ENCODE peak calls at places on chromosome X, in eight cellular contexts. Q is neural progenitor cell, E is A549, M is pancreas, T is mammary epithelial cell, N is psoas muscle, I is gastrocnemius medialis, V is kidney. G is an unnamed sample. For H3K4me1, the result is how much of the 10 kb centered on the place peaks cover.

GRCh38 chrX:140123446-140123845 is 158.1 kb upstream of the CXorf66 start:
- DNase-seq in Q (peak), E (no peak), M (no peak), T (peak), N (no peak), I (no peak), V (no peak), G (no peak)

GRCh38 chrX:110286126-110286525 is 31.8 kb downstream of the AMMECR1 start:
- DNase-seq in Q (no peak), E (peak), M (no peak), T (peak), N (no peak), I (no peak), V (no peak), G (no peak)

GRCh38 chrX:54798137-54798536 is at the start of gene ITIH6:
- DNase-seq in Q (no peak), E (no peak), M (no peak), T (no peak), N (no peak), I (no peak), V (no peak), G (no peak)

GRCh38 chrX:122783918-122784317 is 400.2 kb upstream of the GRIA3 start:
- DNase-seq in Q (no peak), E (no peak), M (no peak), T (no peak), N (no peak), I (no peak), V (no peak), G (no peak)

GRCh38 chrX:111270339-111270738 is at the start of gene CAPN6:
- DNase-seq in Q (peak), E (no peak), M (peak), T (peak), N (peak), I (no peak), V (peak), G (no peak)

GRCh38 chrX:48945517-48946348 is 11.7 kb downstream of the OTUD5 start:
- DNase-seq in Q (peak), E (peak), M (peak), T (peak), N (peak), I (no peak), V (peak), G (peak)

GRCh38 chrX:9610774-9611392 is 146.0 kb downstream of the TBL1X start:
- DNase-seq in Q (no peak), E (no peak), M (no peak), T (no peak), N (no peak), I (no peak), V (no peak), G (no peak)

GRCh38 chrX:105874790-105875189 is 52.5 kb downstream of the NRK start:
- DNase-seq in Q (no peak), E (no peak), M (no peak), T (no peak), N (no peak), I (no peak), V (no peak), G (no peak)

GRCh38 chrX:140157611-140158010 is 192.3 kb upstream of the CXorf66 start:
- DNase-seq in Q (peak), E (no peak), M (no peak), T (peak), N (no peak), I (no peak), V (no peak), G (no peak)

GRCh38 chrX:150200820-150201287 is 162.3 kb upstream of the MAMLD1 start:
- DNase-seq in Q (no peak), E (peak), M (peak), T (peak), N (peak), I (peak), V (peak), G (peak)

GRCh38 chrX:15497865-15498264 is 2.7 kb upstream of the BMX start:
- DNase-seq in Q (peak), E (peak), M (peak), T (peak), N (no peak), I (no peak), V (no peak), G (peak)

GRCh38 chrX:25755179-25755578 is 383.0 kb upstream of the MAGEB18 start:
- DNase-seq in Q (no peak), E (no peak), M (no peak), T (no peak), N (no peak), I (no peak), V (no peak), G (no peak)

GRCh38 chrX:31508338-31508737 is 436.5 kb upstream of the FTHL17 start:
- DNase-seq in Q (no peak), E (no peak), M (peak), T (peak), N (no peak), I (no peak), V (no peak), G (no peak)

GRCh38 chrX:110219920-110220319 is 98.0 kb downstream of the AMMECR1 start:
- DNase-seq in Q (no peak), E (no peak), M (no peak), T (peak), N (no peak), I (no peak), V (no peak), G (no peak)

GRCh38 chrX:140762061-140762460 is 52.5 kb downstream of the LINC00632 start:
- DNase-seq in Q (peak), E (peak), M (peak), T (peak), N (no peak), I (no peak), V (no peak), G (peak)

GRCh38 chrX:136529795-136530194 is 2.2 kb upstream of the VGLL1 start:
- DNase-seq in Q (no peak), E (no peak), M (no peak), T (no peak), N (no peak), I (no peak), V (no peak), G (no peak)

GRCh38 chrX:103687073-103687695 is 685 bp upstream of the MORF4L2 start:
- DNase-seq in Q (peak), E (peak), M (peak), T (no peak), N (peak), I (peak), V (peak), G (peak)

GRCh38 chrX:72208126-72208525 is 26.6 kb downstream of the PIN4 start:
- DNase-seq in Q (no peak), E (no peak), M (no peak), T (no peak), N (no peak), I (no peak), V (no peak), G (no peak)

GRCh38 chrX:155632424-155633100 is 19.8 kb upstream of the TMLHE start:
- DNase-seq in Q (no peak), E (no peak), M (no peak), T (no peak), N (no peak), I (no peak), V (no peak), G (no peak)

GRCh38 chrX:36609653-36610585 is 398.2 kb upstream of the FAM47C start:
- DNase-seq in Q (no peak), E (no peak), M (no peak), T (no peak), N (no peak), I (no peak), V (no peak), G (no peak)

GRCh38 chrX:16711219-16712115 is 1.0 kb downstream of the CTPS2 start:
- DNase-seq in Q (no peak), E (no peak), M (no peak), T (no peak), N (peak), I (no peak), V (no peak), G (no peak)

GRCh38 chrX:23327104-23327503 is 7.5 kb upstream of the PTCHD1 start:
- DNase-seq in Q (peak), E (no peak), M (no peak), T (no peak), N (no peak), I (no peak), V (no peak), G (no peak)

GRCh38 chrX:30278365-30278764 is 30.8 kb downstream of the NR0B1 start:
- DNase-seq in Q (no peak), E (no peak), M (no peak), T (peak), N (no peak), I (no peak), V (no peak), G (no peak)

GRCh38 chrX:119687661-119688413 is 5.1 kb downstream of the SEPTIN6 start:
- DNase-seq in Q (no peak), E (no peak), M (no peak), T (no peak), N (no peak), I (no peak), V (peak), G (no peak)

GRCh38 chrX:30938295-30938694 is 49.2 kb upstream of the TAB3 start:
- DNase-seq in Q (no peak), E (no peak), M (no peak), T (no peak), N (no peak), I (no peak), V (no peak), G (no peak)

GRCh38 chrX:125605145-125605544 is 285.5 kb downstream of the TEX13C start:
- DNase-seq in Q (no peak), E (no peak), M (no peak), T (no peak), N (no peak), I (no peak), V (no peak), G (no peak)

GRCh38 chrX:9538544-9539045 is 73.7 kb downstream of the TBL1X start:
- DNase-seq in Q (no peak), E (no peak), M (no peak), T (no peak), N (no peak), I (no peak), V (no peak), G (no peak)

GRCh38 chrX:133965321-133965720 is 20.1 kb downstream of the GPC3 start:
- DNase-seq in Q (no peak), E (no peak), M (no peak), T (no peak), N (no peak), I (no peak), V (no peak), G (no peak)

GRCh38 chrX:13646154-13646549 is 6.8 kb upstream of the TCEANC start:
- DNase-seq in Q (peak), E (peak), M (peak), T (peak), N (peak), I (no peak), V (no peak), G (peak)

GRCh38 chrX:150036641-150037040 is 98.3 kb upstream of the EOLA2 start:
- DNase-seq in Q (no peak), E (no peak), M (no peak), T (peak), N (no peak), I (no peak), V (no peak), G (no peak)

GRCh38 chrX:114650351-114650750 is 66.5 kb downstream of the HTR2C start:
- DNase-seq in Q (no peak), E (no peak), M (no peak), T (no peak), N (no peak), I (no peak), V (no peak), G (no peak)

GRCh38 chrX:113399501-113400192 is 559.0 kb upstream of the AMOT start:
- DNase-seq in Q (no peak), E (no peak), M (no peak), T (no peak), N (no peak), I (no peak), V (no peak), G (no peak)

GRCh38 chrX:55161581-55161980 is 58.6 kb upstream of the PAGE5 start:
- DNase-seq in Q (peak), E (no peak), M (no peak), T (peak), N (no peak), I (no peak), V (no peak), G (no peak)

GRCh38 chrX:97057349-97057909 is 173.7 kb downstream of the RPA4 start:
- DNase-seq in Q (no peak), E (no peak), M (no peak), T (no peak), N (no peak), I (no peak), V (no peak), G (no peak)

GRCh38 chrX:49230500-49231232 is 2.5 kb downstream of the CACNA1F start:
- DNase-seq in Q (peak), E (no peak), M (peak), T (no peak), N (peak), I (peak), V (peak), G (peak)

GRCh38 chrX:108511721-108512120 is 72.1 kb downstream of the COL4A5 start:
- DNase-seq in Q (no peak), E (no peak), M (no peak), T (peak), N (no peak), I (no peak), V (no peak), G (no peak)

DNA sequence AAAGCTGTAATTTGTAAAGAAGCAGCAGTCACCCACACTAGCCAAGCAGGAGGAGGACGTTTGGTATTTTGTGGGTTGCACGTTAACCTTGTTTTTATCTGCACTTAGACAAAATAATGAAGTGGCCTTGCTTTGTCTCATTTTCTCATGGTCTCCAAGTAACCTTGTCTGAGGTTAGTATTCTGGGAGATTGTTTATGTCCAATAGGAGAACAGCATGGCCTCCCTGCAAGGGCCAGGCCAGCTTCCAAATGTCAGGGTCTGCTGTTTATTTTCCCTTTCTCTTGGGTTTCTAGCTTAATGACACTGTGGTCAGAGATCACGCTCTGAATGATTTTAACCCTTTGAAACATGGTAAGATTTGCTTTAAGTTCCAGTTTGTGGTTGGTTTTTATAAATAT is 29.9 kb downstream of the PNMA6E start:
- DNase-seq in Q (no peak), E (no peak), M (no peak), T (no peak), N (no peak), I (no peak), V (no peak), G (no peak)
- H3K4me1 ChIP-seq in Q (under half), E (under half), M (under half), T (under half), N (under half), I (under half), V (under half), G (under half)

GRCh38 chrX:65688403-65688881 is 21.0 kb downstream of the MSN start:
- DNase-seq in Q (no peak), E (no peak), M (no peak), T (peak), N (no peak), I (no peak), V (no peak), G (no peak)

GRCh38 chrX:65690057-65690855 is 22.8 kb downstream of the MSN start:
- DNase-seq in Q (no peak), E (no peak), M (no peak), T (peak), N (no peak), I (peak), V (peak), G (no peak)

GRCh38 chrX:65687367-65687766 is 19.9 kb downstream of the MSN start:
- DNase-seq in Q (no peak), E (no peak), M (no peak), T (no peak), N (no peak), I (no peak), V (no peak), G (no peak)

GRCh38 chrX:65686246-65686645 is 18.8 kb downstream of the MSN start:
- DNase-seq in Q (no peak), E (no peak), M (no peak), T (no peak), N (no peak), I (no peak), V (no peak), G (no peak)

GRCh38 chrX:65689377-65689776 is 21.9 kb downstream of the MSN start:
- DNase-seq in Q (no peak), E (no peak), M (no peak), T (peak), N (no peak), I (no peak), V (no peak), G (no peak)
- H3K4me1 ChIP-seq in Q (under half), E (half or more), M (under half), T (under half), N (under half), I (half or more), V (under half), G (under half)

GRCh38 chrX:124383367-124383766 is 37.0 kb downstream of the SH2D1A start:
- DNase-seq in Q (no peak), E (no peak), M (no peak), T (no peak), N (no peak), I (no peak), V (no peak), G (no peak)

GRCh38 chrX:124388562-124388961 is 42.2 kb downstream of the SH2D1A start:
- DNase-seq in Q (peak), E (peak), M (peak), T (peak), N (peak), I (no peak), V (peak), G (peak)

DNA sequence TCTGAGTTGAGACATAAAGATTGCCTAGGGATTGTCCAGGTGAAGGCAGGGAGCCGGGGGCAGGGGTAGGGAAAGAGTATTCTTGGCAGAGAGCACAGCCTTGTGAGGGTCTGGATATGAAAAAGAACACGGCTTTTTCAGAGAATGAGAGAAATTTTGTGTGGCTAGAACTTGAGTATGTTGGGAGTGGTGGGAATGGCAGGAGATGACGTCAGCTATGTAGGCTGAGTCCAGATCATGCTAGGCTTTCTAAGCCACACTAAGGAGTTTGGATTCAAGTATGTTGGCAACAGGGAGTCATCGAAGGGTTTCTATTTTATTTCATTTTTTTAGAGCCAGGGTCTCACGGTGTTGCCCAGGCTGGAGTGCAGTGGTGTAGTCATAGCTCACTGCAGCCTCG is 40.0 kb downstream of the SH2D1A start:
- DNase-seq in Q (no peak), E (no peak), M (no peak), T (no peak), N (no peak), I (no peak), V (no peak), G (no peak)
- H3K4me1 ChIP-seq in Q (under half), E (under half), M (under half), T (under half), N (under half), I (under half), V (under half), G (under half)

DNA sequence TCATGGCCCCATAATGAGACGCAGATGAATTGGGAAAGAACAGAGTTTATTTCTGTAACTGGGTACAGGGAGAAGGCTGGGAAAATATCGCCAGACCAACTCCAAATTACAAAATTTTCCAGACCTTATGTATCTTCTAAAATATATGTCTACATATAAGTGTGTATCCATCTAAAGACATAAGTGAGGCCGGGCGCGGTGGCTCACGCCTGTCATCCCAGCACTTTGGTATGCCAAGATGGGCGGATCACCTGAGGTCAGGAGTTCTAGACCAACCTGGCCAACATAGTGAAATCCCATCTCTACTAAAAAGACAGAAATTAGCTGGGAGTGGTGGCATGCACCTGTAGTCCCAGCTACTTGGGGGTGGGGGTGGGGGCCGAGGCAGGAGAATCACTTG is 11.7 kb upstream of the DHRSX start:
- DNase-seq in Q (no peak), E (no peak), M (no peak), T (no peak), N (no peak), I (no peak), V (no peak), G (no peak)
- H3K4me1 ChIP-seq in Q (under half), E (under half), M (under half), T (under half), N (under half), I (under half), V (under half), G (under half)

GRCh38 chrX:46325312-46325877 is 219.8 kb downstream of the ZNF674 start:
- DNase-seq in Q (peak), E (peak), M (no peak), T (peak), N (no peak), I (no peak), V (peak), G (peak)

GRCh38 chrX:46327229-46328081 is 217.8 kb downstream of the ZNF674 start:
- DNase-seq in Q (peak), E (peak), M (peak), T (peak), N (no peak), I (no peak), V (peak), G (peak)

GRCh38 chrX:46324166-46324565 is 221.1 kb downstream of the ZNF674 start:
- DNase-seq in Q (no peak), E (no peak), M (no peak), T (no peak), N (no peak), I (no peak), V (no peak), G (no peak)

GRCh38 chrX:46328133-46328532 is 217.1 kb downstream of the ZNF674 start:
- DNase-seq in Q (no peak), E (no peak), M (no peak), T (no peak), N (no peak), I (no peak), V (no peak), G (no peak)

GRCh38 chrX:46326161-46326560 is 219.1 kb downstream of the ZNF674 start:
- DNase-seq in Q (no peak), E (no peak), M (no peak), T (peak), N (no peak), I (no peak), V (no peak), G (no peak)
- H3K4me1 ChIP-seq in Q (under half), E (half or more), M (under half), T (under half), N (under half), I (under half), V (under half), G (under half)

GRCh38 chrX:132017431-132018185 is 5.5 kb upstream of the STK26 start:
- DNase-seq in Q (no peak), E (no peak), M (no peak), T (no peak), N (no peak), I (no peak), V (no peak), G (no peak)
- H3K4me1 ChIP-seq in Q (under half), E (under half), M (under half), T (under half), N (under half), I (under half), V (under half), G (under half)

DNA sequence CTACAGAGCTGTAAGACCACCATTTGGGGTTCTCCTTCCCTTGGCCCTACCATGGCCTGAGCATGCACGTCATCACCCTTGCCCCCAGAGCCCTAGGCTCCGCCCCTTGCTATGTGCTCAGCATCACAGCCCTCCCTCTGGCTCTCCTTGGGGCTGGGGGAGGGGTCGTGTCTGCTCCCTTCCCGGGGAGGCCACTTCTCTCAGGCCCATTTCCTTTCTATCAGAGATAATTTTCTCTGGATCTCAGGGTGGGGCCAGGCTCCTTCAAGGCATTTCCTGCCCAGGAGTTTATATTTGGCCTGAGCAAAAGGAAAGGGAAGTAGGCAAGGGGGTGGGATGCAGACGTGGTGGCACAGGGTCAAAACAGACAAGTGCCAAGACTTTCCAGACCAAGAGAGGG is 55.9 kb downstream of the STARD8 start:
- DNase-seq in Q (no peak), E (no peak), M (no peak), T (no peak), N (no peak), I (no peak), V (no peak), G (no peak)
- H3K4me1 ChIP-seq in Q (under half), E (under half), M (under half), T (under half), N (under half), I (under half), V (half or more), G (under half)

GRCh38 chrX:74220277-74220676 is 83.7 kb upstream of the ZCCHC13 start:
- DNase-seq in Q (no peak), E (no peak), M (no peak), T (no peak), N (no peak), I (no peak), V (no peak), G (no peak)

GRCh38 chrX:74218895-74219294 is 85.1 kb upstream of the ZCCHC13 start:
- DNase-seq in Q (no peak), E (no peak), M (no peak), T (peak), N (no peak), I (no peak), V (no peak), G (no peak)
- H3K4me1 ChIP-seq in Q (under half), E (under half), M (under half), T (under half), N (under half), I (under half), V (under half), G (under half)